ENCODE peak calls at places on chromosomes 6 and 20, in eight cellular contexts. W is mammary epithelial cell, O is left lung, S is prostate gland, J is IMR-90, Q is psoas muscle, V is cardiac muscle cell, N is ovary. F is an unnamed sample. For H3K9me3, the result is how much of the 10 kb centered on the place peaks cover.

GRCh38 chr6:105317607-105318533 is 85.0 kb downstream of the PREP start:
- DNase-seq in W (no peak), O (no peak), S (no peak), J (no peak), Q (no peak), V (no peak), N (no peak), F (no peak)

GRCh38 chr6:65637289-65638046 is 69.6 kb downstream of the EYS start:
- DNase-seq in W (no peak), O (no peak), S (no peak), J (no peak), Q (no peak), V (no peak), N (no peak), F (no peak)

GRCh38 chr6:167588181-167588919 is 238.4 kb upstream of the AFDN start:
- DNase-seq in W (no peak), O (no peak), S (no peak), J (no peak), Q (no peak), V (no peak), N (no peak), F (no peak)

GRCh38 chr6:34226731-34227586 is 9.7 kb upstream of the HMGA1 start:
- DNase-seq in W (no peak), O (no peak), S (no peak), J (no peak), Q (no peak), V (no peak), N (no peak), F (no peak)

GRCh38 chr6:7697820-7698623 is 27.9 kb upstream of the BMP6 start:
- DNase-seq in W (peak), O (peak), S (no peak), J (peak), Q (no peak), V (peak), N (no peak), F (no peak)

GRCh38 chr20:48652961-48653705 is 174.7 kb downstream of the PREX1 start:
- DNase-seq in W (no peak), O (no peak), S (no peak), J (no peak), Q (no peak), V (no peak), N (no peak), F (no peak)

GRCh38 chr20:50269111-50270033 is 78.7 kb downstream of the CEBPB start:
- DNase-seq in W (no peak), O (no peak), S (no peak), J (no peak), Q (no peak), V (no peak), N (no peak), F (no peak)

GRCh38 chr20:43736588-43737091 is 9.8 kb upstream of the GTSF1L start:
- DNase-seq in W (no peak), O (no peak), S (no peak), J (peak), Q (no peak), V (peak), N (no peak), F (no peak)

GRCh38 chr6:34131326-34132081 is 14.4 kb downstream of the GRM4 start:
- DNase-seq in W (no peak), O (no peak), S (no peak), J (no peak), Q (no peak), V (no peak), N (no peak), F (no peak)

GRCh38 chr20:53622247-53623114 is 28.8 kb upstream of the ZNF217 start:
- DNase-seq in W (no peak), O (no peak), S (no peak), J (no peak), Q (no peak), V (peak), N (peak), F (no peak)

GRCh38 chr6:108157234-108157971 is 8.4 kb upstream of the NR2E1 start:
- DNase-seq in W (no peak), O (no peak), S (no peak), J (no peak), Q (no peak), V (no peak), N (no peak), F (no peak)

GRCh38 chr6:31008165-31008564 is 2.1 kb upstream of the MUC22 start:
- DNase-seq in W (no peak), O (no peak), S (no peak), J (no peak), Q (no peak), V (no peak), N (no peak), F (no peak)

GRCh38 chr6:39561536-39562266 is 163.5 kb downstream of the KIF6 start:
- DNase-seq in W (no peak), O (no peak), S (peak), J (no peak), Q (no peak), V (peak), N (no peak), F (no peak)

GRCh38 chr20:51093240-51093763 is 70.4 kb upstream of the KCNG1 start:
- DNase-seq in W (no peak), O (no peak), S (no peak), J (no peak), Q (no peak), V (no peak), N (no peak), F (no peak)

GRCh38 chr6:143007626-143008025 is 53.1 kb upstream of the AIG1 start:
- DNase-seq in W (no peak), O (no peak), S (no peak), J (no peak), Q (no peak), V (peak), N (no peak), F (no peak)

GRCh38 chr20:17504898-17505663 is 26.1 kb downstream of the BFSP1 start:
- DNase-seq in W (peak), O (peak), S (peak), J (peak), Q (peak), V (peak), N (peak), F (peak)

GRCh38 chr6:39353698-39354315 is 31.3 kb upstream of the KCNK16 start:
- DNase-seq in W (no peak), O (no peak), S (no peak), J (no peak), Q (no peak), V (no peak), N (no peak), F (no peak)

GRCh38 chr20:56431451-56431850 is 19.4 kb downstream of the CASS4 start:
- DNase-seq in W (no peak), O (no peak), S (no peak), J (no peak), Q (no peak), V (no peak), N (no peak), F (no peak)

GRCh38 chr6:101276066-101276465 is 117.4 kb upstream of the GRIK2 start:
- DNase-seq in W (no peak), O (no peak), S (no peak), J (no peak), Q (no peak), V (peak), N (no peak), F (no peak)

GRCh38 chr6:5094327-5094726 is 9.2 kb downstream of the PPP1R3G start:
- DNase-seq in W (peak), O (no peak), S (no peak), J (peak), Q (no peak), V (peak), N (no peak), F (no peak)

GRCh38 chr6:146429831-146430230 is 113.8 kb upstream of the RAB32 start:
- DNase-seq in W (no peak), O (no peak), S (no peak), J (no peak), Q (no peak), V (no peak), N (no peak), F (no peak)

GRCh38 chr6:124964084-124964763 is 2.0 kb downstream of the RNF217 start:
- DNase-seq in W (no peak), O (no peak), S (no peak), J (peak), Q (peak), V (peak), N (peak), F (no peak)

GRCh38 chr20:53828673-53829085 is 235.0 kb upstream of the ZNF217 start:
- DNase-seq in W (peak), O (no peak), S (peak), J (peak), Q (no peak), V (peak), N (peak), F (no peak)

GRCh38 chr6:82178084-82178758 is 69.3 kb downstream of the IBTK start:
- DNase-seq in W (peak), O (no peak), S (no peak), J (peak), Q (no peak), V (peak), N (no peak), F (no peak)

GRCh38 chr6:112018619-112019416 is 35.1 kb upstream of the CCN6 start:
- DNase-seq in W (no peak), O (no peak), S (peak), J (no peak), Q (no peak), V (peak), N (no peak), F (no peak)

GRCh38 chr20:15440249-15440820 is 1102.9 kb upstream of the FLRT3 start:
- DNase-seq in W (no peak), O (no peak), S (no peak), J (no peak), Q (no peak), V (no peak), N (no peak), F (no peak)

GRCh38 chr6:15915508-15916178 is 213.2 kb upstream of the MYLIP start:
- DNase-seq in W (no peak), O (no peak), S (no peak), J (no peak), Q (no peak), V (no peak), N (no peak), F (no peak)

GRCh38 chr6:168232528-168232927 is 87.0 kb downstream of the DACT2 start:
- DNase-seq in W (no peak), O (no peak), S (no peak), J (no peak), Q (no peak), V (no peak), N (no peak), F (no peak)

GRCh38 chr6:13468839-13469238 is 18.6 kb downstream of the GFOD1 start:
- DNase-seq in W (no peak), O (no peak), S (no peak), J (no peak), Q (no peak), V (no peak), N (no peak), F (no peak)

GRCh38 chr6:121896771-121897170 is 461.3 kb downstream of the GJA1 start:
- DNase-seq in W (peak), O (no peak), S (no peak), J (peak), Q (no peak), V (no peak), N (no peak), F (no peak)

GRCh38 chr6:15457121-15457646 is 205.6 kb downstream of the DTNBP1 start:
- DNase-seq in W (no peak), O (no peak), S (no peak), J (no peak), Q (no peak), V (no peak), N (no peak), F (no peak)

GRCh38 chr20:13744403-13744802 is 40.3 kb downstream of the ESF1 start:
- DNase-seq in W (no peak), O (no peak), S (no peak), J (no peak), Q (no peak), V (no peak), N (no peak), F (no peak)

GRCh38 chr20:32965581-32966373 is 38.5 kb downstream of the SUN5 start:
- DNase-seq in W (no peak), O (no peak), S (no peak), J (no peak), Q (no peak), V (no peak), N (no peak), F (peak)

GRCh38 chr20:17431621-17432364 is 99.4 kb downstream of the BFSP1 start:
- DNase-seq in W (peak), O (no peak), S (peak), J (peak), Q (peak), V (peak), N (peak), F (peak)

GRCh38 chr6:142918339-142919042 is 26.5 kb downstream of the HIVEP2 start:
- DNase-seq in W (no peak), O (no peak), S (no peak), J (no peak), Q (no peak), V (no peak), N (no peak), F (no peak)

GRCh38 chr20:24340933-24341332 is 128.5 kb upstream of the SYNDIG1 start:
- DNase-seq in W (peak), O (no peak), S (no peak), J (no peak), Q (no peak), V (no peak), N (no peak), F (no peak)
- H3K9me3 ChIP-seq in W (under half), O (under half), S (under half), J (under half), Q (under half), V (under half), N (under half), F (under half)

DNA sequence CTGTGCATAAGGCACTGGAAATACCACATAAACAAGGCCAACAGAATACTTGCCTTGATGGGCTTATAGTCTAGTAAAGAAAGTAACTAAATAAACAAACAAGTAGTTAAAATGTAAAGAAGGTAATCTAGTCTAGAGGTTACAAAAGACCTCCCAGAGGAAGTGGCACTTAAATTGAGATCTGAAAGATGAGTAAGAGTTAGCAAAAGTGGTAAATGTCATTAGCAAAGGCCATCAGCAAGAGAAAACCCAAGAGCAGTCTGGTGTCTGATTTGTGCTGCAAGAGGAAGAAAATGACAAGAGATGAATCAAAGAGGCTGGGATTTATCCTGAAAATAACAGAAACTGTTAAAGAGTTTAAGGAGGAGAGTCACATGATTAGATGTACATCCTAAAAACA is 96.6 kb upstream of the SMLR1 start:
- DNase-seq in W (no peak), O (no peak), S (no peak), J (no peak), Q (no peak), V (no peak), N (no peak), F (no peak)
- H3K27ac ChIP-seq in W (no peak), O (no peak), S (no peak), J (no peak), Q (no peak), V (no peak), N (no peak), F (no peak)

GRCh38 chr20:38412877-38413577 is 22.1 kb downstream of the SNHG17 start:
- DNase-seq in W (no peak), O (no peak), S (no peak), J (no peak), Q (no peak), V (no peak), N (no peak), F (no peak)

GRCh38 chr20:38420232-38421085 is 14.7 kb downstream of the SNHG17 start:
- DNase-seq in W (no peak), O (no peak), S (no peak), J (peak), Q (no peak), V (no peak), N (no peak), F (no peak)

GRCh38 chr20:38418509-38419204 is 16.5 kb downstream of the SNHG17 start:
- DNase-seq in W (no peak), O (no peak), S (no peak), J (peak), Q (peak), V (peak), N (peak), F (no peak)

DNA sequence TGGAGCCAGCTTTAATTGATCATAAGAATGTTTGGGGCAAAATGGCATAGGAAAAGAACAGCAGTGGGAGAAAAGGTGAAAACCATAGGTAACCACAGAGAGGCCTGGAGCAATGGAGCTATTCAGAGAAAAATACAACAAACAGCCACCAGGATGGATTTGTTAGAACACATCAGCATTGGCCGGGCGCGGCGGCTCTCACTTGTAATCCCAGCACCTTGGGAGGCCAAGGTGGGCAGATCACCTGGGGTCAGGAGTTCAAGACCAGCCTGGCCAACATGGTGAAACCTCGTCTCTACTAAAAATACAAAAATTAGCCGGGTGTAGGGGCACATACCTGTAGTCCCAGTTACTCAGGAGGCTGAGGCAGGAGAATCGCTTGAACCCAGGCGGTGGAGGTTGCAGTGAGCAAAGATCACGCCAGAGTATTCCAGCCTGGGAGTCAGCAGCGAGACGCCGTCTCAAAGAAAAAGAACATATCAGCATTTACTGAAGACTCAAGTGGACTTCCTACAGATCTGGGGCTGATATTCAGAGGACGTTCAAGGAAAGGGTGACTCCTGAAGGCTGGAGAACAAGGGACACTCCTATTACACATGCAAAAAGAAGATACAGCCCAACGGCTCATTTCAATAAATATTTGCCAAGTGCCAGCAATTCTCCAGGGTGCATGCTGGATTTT is 20.2 kb downstream of the SNHG17 start:
- DNase-seq in W (no peak), O (no peak), S (no peak), J (no peak), Q (no peak), V (no peak), N (no peak), F (no peak)
- H3K4me3 ChIP-seq in W (no peak), O (no peak), S (no peak), J (no peak), Q (no peak), V (no peak), N (no peak), F (no peak)

GRCh38 chr20:62105592-62105991 is 16.7 kb upstream of the LSM14B start:
- DNase-seq in W (no peak), O (no peak), S (no peak), J (no peak), Q (no peak), V (no peak), N (no peak), F (no peak)

GRCh38 chr20:62103508-62104233 is 18.6 kb upstream of the LSM14B start:
- DNase-seq in W (no peak), O (no peak), S (no peak), J (no peak), Q (no peak), V (no peak), N (no peak), F (no peak)

GRCh38 chr20:62104234-62104789 is 18.0 kb upstream of the LSM14B start:
- DNase-seq in W (no peak), O (no peak), S (no peak), J (no peak), Q (no peak), V (no peak), N (no peak), F (no peak)

GRCh38 chr20:62101078-62101477 is 21.2 kb upstream of the LSM14B start:
- DNase-seq in W (no peak), O (no peak), S (no peak), J (no peak), Q (no peak), V (no peak), N (no peak), F (no peak)

GRCh38 chr20:62104791-62105345 is 17.4 kb upstream of the LSM14B start:
- DNase-seq in W (no peak), O (no peak), S (peak), J (peak), Q (no peak), V (peak), N (no peak), F (no peak)
- H3K9me3 ChIP-seq in W (under half), O (under half), S (under half), J (under half), Q (under half), V (under half), N (under half), F (under half)

GRCh38 chr20:47346172-47346571 is 10.3 kb downstream of the ZMYND8 start:
- DNase-seq in W (no peak), O (no peak), S (no peak), J (no peak), Q (no peak), V (no peak), N (no peak), F (no peak)

GRCh38 chr20:47338131-47338628 is 18.3 kb downstream of the ZMYND8 start:
- DNase-seq in W (no peak), O (no peak), S (no peak), J (no peak), Q (peak), V (no peak), N (no peak), F (no peak)

GRCh38 chr20:47345214-47345613 is 11.3 kb downstream of the ZMYND8 start:
- DNase-seq in W (no peak), O (no peak), S (no peak), J (no peak), Q (no peak), V (no peak), N (no peak), F (no peak)

GRCh38 chr20:47347661-47348462 is 8.6 kb downstream of the ZMYND8 start:
- DNase-seq in W (no peak), O (no peak), S (no peak), J (no peak), Q (no peak), V (no peak), N (no peak), F (no peak)

DNA sequence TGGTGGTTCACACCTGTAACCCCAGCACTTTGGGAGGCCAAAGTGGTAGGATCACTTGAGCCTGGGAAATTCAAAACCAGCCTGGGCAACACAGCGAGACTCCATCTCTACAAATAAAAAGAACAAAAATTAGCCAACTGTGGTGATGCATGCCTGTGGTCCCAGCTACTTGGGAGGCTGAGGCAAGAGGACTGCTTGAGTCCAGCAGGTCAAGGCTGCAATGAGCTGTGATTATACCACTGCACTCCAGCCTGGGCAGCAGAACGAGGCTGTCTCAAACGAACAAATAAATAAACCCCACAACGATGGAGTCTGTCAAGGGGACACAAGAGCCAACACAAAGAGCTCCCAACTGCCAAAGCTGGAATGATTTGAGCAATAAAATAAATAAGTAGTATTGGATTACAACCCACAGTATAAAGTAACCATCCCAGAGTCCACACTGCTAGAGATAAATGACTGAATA is 13.5 kb downstream of the ZMYND8 start:
- DNase-seq in W (no peak), O (no peak), S (no peak), J (peak), Q (no peak), V (no peak), N (no peak), F (no peak)
- H3K27ac ChIP-seq in W (no peak), O (no peak), S (peak), J (peak), Q (peak), V (no peak), N (no peak), F (no peak)

DNA sequence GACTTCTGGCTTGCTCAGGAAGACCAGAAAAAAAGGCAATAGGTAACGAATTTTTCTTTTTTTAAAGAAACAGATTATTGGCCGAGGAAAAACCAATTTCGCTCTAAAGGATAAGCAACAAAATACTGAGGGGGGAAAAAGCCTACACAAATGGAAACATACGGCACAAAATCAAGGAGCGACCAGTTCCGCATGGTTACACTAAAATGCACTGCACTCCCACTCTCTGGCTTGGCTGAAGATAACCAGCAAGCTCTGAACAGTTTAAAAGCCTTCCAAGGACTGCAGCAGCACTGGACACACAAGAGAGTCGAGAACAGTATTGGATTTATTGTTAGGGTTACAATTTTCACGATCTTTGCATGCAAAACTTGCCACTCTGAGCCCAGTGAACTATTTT is 881 bp upstream of the MAP7 start:
- DNase-seq in W (peak), O (no peak), S (peak), J (no peak), Q (no peak), V (peak), N (peak), F (no peak)
- H3K4me3 ChIP-seq in W (peak), O (peak), S (peak), J (no peak), Q (peak), V (peak), N (peak), F (no peak)